ENCODE peak calls at places on chromosomes 1 and 21, in eight cellular contexts. K is IMR-90, O is colonic mucosa, C is mammary epithelial cell, S is fibroblast of lung, G is HCT116, U is PC-3, M is H9. X is an unnamed sample.

GRCh38 chr1:156608036-156608674 is 6.9 kb upstream of the GPATCH4 start:
- DNase-seq in K (peak), O (peak), C (peak), S (peak), G (peak), U (peak), M (peak), X (peak)

GRCh38 chr1:11929849-11930248 is 3.6 kb upstream of the KIAA2013 start:
- DNase-seq in K (peak), O (peak), C (peak), S (peak), G (no peak), U (peak), M (no peak), X (peak)

GRCh38 chr1:245771521-245772281 is 616.9 kb downstream of the KIF26B start:
- DNase-seq in K (peak), O (no peak), C (peak), S (peak), G (no peak), U (peak), M (no peak), X (peak)

GRCh38 chr1:59703226-59703917 is 111.4 kb upstream of the HOOK1 start:
- DNase-seq in K (no peak), O (no peak), C (no peak), S (peak), G (no peak), U (no peak), M (no peak), X (peak)

GRCh38 chr21:31394309-31394708 is 50.2 kb upstream of the TIAM1 start:
- DNase-seq in K (no peak), O (no peak), C (no peak), S (no peak), G (no peak), U (no peak), M (no peak), X (no peak)

GRCh38 chr1:10061276-10061675 is 28.5 kb downstream of the UBE4B start:
- DNase-seq in K (no peak), O (no peak), C (no peak), S (no peak), G (no peak), U (no peak), M (no peak), X (no peak)

GRCh38 chr1:6734579-6735397 is 33.2 kb upstream of the DNAJC11 start:
- DNase-seq in K (peak), O (no peak), C (peak), S (no peak), G (no peak), U (no peak), M (no peak), X (no peak)

GRCh38 chr21:37237764-37238163 is 29.4 kb downstream of the VPS26C start:
- DNase-seq in K (no peak), O (no peak), C (no peak), S (no peak), G (no peak), U (no peak), M (no peak), X (no peak)

GRCh38 chr1:225973158-225973557 is 26.0 kb downstream of the SDE2 start:
- DNase-seq in K (no peak), O (peak), C (no peak), S (no peak), G (no peak), U (peak), M (no peak), X (no peak)

GRCh38 chr1:77539510-77540142 is 142.8 kb downstream of the ZZZ3 start:
- DNase-seq in K (peak), O (no peak), C (peak), S (peak), G (no peak), U (peak), M (no peak), X (peak)

DNA sequence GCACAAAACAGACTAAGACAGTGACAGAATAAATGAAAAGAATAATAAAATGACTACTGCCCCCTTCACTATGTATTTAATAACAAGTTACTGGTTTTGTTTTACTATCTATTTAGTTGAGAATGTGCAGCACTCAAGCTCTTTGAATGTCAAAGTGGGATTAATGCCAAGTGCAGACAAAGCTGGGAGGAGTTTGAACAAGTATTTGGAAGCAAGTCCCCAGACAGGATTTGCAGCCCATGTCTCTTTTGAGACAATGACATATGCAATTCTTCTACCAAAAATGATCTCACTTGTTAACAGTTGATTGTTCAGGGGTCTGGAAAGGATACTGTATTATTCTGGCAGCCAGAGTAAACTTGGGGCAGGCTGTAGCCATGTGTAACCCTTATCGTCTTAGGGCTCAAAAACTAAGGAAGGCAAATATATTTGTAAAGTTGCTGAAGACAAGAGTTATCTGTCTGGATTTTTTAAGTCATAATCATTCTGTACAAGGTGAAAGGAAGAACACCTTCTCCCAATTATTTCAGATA is 15.8 kb downstream of the COLGALT2 start:
- DNase-seq in K (no peak), O (no peak), C (no peak), S (no peak), G (no peak), U (no peak), M (no peak), X (no peak)
- H3K9ac ChIP-seq in K (no peak), O (no peak), C (no peak), S (no peak), G (no peak), U (no peak), M (no peak), X (no peak)

DNA sequence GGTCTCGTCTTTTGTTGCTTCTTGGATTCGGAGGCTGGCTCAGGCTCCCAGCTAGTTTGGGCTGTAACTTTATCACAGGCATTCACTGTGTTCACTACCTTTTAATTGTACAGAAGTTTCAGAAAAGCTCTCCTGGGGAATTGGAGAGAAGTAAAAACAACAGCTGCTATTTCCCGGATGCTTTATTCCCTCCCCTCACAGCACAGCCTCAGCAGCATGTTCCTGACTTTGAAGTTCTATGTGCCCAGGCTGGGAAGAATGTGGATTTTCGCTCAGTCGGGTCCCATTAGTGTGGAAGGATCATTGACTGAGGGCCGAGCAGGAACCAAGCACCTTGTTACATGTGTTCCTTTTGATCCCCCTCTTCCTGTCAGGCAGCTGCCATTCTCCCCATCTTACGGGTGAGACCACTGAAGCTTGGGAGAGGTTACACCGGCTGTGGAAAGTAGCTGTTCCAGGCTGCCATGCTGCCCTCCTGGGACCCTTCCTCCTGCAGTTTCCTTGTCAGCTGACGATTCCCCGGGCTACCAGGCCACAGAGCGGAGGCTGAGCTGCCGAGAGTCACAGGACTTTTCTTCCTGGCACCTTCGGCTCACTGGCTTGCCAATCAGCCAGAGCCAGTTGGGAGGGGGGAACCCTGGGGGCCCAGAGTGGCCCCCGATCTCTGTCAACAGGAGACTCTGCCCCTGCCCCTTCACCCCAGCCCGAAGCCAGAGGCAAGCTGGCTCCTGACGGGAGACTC is 223.2 kb upstream of the TMEM51 start:
- DNase-seq in K (no peak), O (no peak), C (no peak), S (no peak), G (no peak), U (no peak), M (no peak), X (no peak)
- H3K9ac ChIP-seq in K (no peak), O (peak), C (no peak), S (no peak), G (no peak), U (no peak), M (no peak), X (no peak)

GRCh38 chr21:21851205-21851604 is 853.0 kb downstream of the NCAM2 start:
- DNase-seq in K (no peak), O (no peak), C (no peak), S (no peak), G (no peak), U (no peak), M (no peak), X (no peak)

GRCh38 chr21:21845901-21846396 is 847.7 kb downstream of the NCAM2 start:
- DNase-seq in K (no peak), O (no peak), C (no peak), S (peak), G (no peak), U (no peak), M (no peak), X (peak)

GRCh38 chr21:21851657-21852056 is 853.4 kb downstream of the NCAM2 start:
- DNase-seq in K (peak), O (no peak), C (no peak), S (peak), G (no peak), U (peak), M (no peak), X (peak)
- H3K9ac ChIP-seq in K (no peak), O (no peak), C (no peak), S (no peak), G (no peak), U (no peak), M (peak), X (no peak)

DNA sequence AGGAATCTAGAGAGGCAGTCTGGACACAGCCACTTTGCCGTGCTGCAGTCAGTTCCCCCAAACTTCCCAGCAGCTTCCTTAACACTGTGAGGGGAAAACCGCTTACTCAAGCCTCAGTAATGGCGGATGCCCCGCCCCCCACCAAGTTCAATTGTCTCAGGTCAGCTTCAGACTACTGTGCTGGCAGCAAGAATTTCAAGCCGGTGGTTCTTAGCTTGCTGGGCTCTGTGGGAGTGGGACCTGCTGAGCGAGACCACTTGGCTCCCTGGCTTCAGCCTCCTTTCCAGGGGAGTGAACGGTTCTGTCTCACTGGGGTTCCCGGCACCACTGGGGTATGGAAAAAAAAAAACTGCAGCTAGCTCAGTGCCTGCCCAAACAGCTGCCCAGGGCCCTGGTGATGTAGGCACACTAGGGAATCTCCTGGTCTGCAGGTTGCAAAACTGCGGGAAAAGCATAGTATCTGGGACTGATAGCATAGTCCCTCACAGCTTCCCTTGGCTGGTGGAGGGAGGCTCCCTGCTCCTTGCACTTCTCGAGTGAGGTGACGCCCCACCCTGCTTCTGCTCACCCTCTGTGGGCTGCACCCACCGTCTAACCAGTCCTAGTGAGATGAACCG is 23.7 kb upstream of the HFM1 start:
- DNase-seq in K (no peak), O (no peak), C (no peak), S (no peak), G (no peak), U (no peak), M (peak), X (no peak)
- H3K9ac ChIP-seq in K (no peak), O (no peak), C (no peak), S (no peak), G (no peak), U (no peak), M (no peak), X (no peak)

DNA sequence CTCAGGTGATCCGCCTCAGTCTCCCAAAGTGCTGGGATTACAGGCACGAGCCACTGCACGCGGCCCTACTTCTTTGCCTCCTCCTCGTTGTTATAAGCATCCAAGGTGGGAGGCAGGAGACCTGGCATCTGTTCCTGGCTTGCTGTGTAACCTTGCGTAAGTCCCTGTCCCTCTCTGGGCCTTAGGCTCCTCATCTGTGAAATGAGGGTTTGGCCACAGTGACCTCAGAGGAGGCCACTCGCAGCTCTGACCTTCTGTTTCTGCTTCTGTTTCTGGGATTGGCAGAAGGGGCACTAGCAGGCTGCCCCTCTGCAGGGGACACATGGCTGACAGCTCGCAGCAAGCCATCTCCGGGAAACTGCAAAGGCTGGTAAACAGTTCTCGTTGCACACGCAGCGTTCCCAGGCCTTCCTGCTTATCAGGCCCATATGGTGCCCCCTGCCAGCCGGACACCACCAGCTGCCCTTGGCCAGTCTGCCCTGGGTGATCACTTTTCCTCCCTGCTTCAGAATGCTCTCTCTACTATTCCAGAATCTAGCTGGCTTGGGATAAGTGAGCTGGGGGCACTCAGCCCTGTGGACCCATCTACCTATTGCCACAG is 2.6 kb upstream of the LDLRAP1 start:
- DNase-seq in K (no peak), O (no peak), C (no peak), S (no peak), G (no peak), U (no peak), M (no peak), X (no peak)
- H3K9ac ChIP-seq in K (no peak), O (no peak), C (no peak), S (no peak), G (no peak), U (no peak), M (no peak), X (no peak)

GRCh38 chr1:173427146-173428054 is 49.7 kb upstream of the PRDX6 start:
- DNase-seq in K (no peak), O (no peak), C (no peak), S (no peak), G (no peak), U (peak), M (no peak), X (no peak)
- H3K9ac ChIP-seq in K (no peak), O (no peak), C (no peak), S (no peak), G (no peak), U (no peak), M (no peak), X (no peak)

GRCh38 chr21:43761886-43762285 is 14.2 kb downstream of the CSTB start:
- DNase-seq in K (no peak), O (no peak), C (no peak), S (no peak), G (no peak), U (no peak), M (no peak), X (no peak)
- H3K9ac ChIP-seq in K (no peak), O (no peak), C (no peak), S (no peak), G (no peak), U (no peak), M (no peak), X (no peak)

DNA sequence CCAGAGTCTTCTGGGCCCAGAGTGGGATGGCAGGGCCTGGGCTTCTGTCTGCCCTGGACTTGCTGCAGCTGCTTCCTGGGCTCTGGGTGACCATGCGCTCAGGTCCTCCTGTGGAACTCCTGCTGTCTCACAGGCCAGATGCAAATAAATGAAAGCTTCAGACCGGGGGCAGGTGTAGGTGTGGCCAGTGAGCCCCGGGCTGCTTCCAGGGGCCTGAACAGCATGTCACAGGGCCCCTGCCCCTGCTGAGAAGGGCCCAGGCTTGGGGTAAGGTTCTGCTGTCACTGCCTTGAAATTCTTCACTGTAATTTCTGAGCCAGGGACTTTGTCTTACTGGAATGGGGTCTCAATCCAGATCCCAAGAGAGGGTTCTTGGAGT is 2.5 kb upstream of the PKNOX1 start:
- DNase-seq in K (no peak), O (no peak), C (no peak), S (no peak), G (no peak), U (no peak), M (peak), X (no peak)
- H3K9ac ChIP-seq in K (no peak), O (no peak), C (no peak), S (no peak), G (no peak), U (no peak), M (no peak), X (no peak)

GRCh38 chr1:47710075-47711071 is 272.5 kb downstream of the FOXD2 start:
- DNase-seq in K (peak), O (peak), C (peak), S (peak), G (peak), U (peak), M (peak), X (peak)
- H3K9ac ChIP-seq in K (no peak), O (peak), C (no peak), S (no peak), G (no peak), U (no peak), M (no peak), X (no peak)

DNA sequence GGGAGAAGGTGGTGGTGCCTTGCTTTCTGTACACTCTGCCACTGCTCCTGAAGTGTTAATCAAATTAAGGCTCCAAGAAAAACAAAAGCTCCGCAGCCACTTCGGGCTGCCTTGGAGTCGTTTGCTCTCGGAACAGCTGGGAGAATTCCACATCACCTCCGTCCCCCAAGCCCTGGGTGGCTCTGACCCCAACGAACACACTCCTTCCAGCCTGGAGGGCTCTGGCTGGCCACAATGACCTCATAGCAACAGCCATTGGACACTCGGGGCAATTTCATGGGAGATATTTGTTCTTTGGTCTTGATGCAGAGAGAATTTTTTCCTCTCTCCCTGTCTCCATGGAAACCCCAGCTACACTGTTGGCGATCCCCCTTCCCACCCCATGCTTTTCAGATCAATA is 1.4 kb downstream of the WNT4 start:
- DNase-seq in K (no peak), O (no peak), C (no peak), S (no peak), G (no peak), U (no peak), M (no peak), X (peak)
- H3K9ac ChIP-seq in K (no peak), O (no peak), C (no peak), S (no peak), G (no peak), U (no peak), M (no peak), X (no peak)

X was measured in adipocyte.